ENCODE peak calls at places on chromosomes 2 and 18, in four cellular contexts. U, H, Z and W are unnamed samples. For H3K36me3, the result is how much of the 10 kb centered on the place peaks cover.

GRCh38 chr2:74895031-74895425 is 61.1 kb downstream of the HK2 start:
- DNase-seq in U (no peak), H (no peak), Z (no peak), W (no peak)

GRCh38 chr2:222298311-222299150 is at the start of gene PAX3:
- DNase-seq in U (no peak), H (no peak), Z (no peak), W (no peak)

GRCh38 chr2:36753706-36754221 is 57.3 kb downstream of the VIT start:
- DNase-seq in U (no peak), H (no peak), Z (no peak), W (no peak)

GRCh38 chr18:46336278-46337205 is 232.4 kb downstream of the HAUS1 start:
- DNase-seq in U (no peak), H (no peak), Z (peak), W (peak)

GRCh38 chr2:234842753-234843152 is 109.1 kb upstream of the SH3BP4 start:
- DNase-seq in U (no peak), H (no peak), Z (no peak), W (no peak)

GRCh38 chr2:171087547-171087946 is 73.1 kb downstream of the TLK1 start:
- DNase-seq in U (no peak), H (no peak), Z (no peak), W (no peak)

GRCh38 chr2:46269545-46270273 is 27.5 kb upstream of the EPAS1 start:
- DNase-seq in U (peak), H (no peak), Z (no peak), W (no peak)

GRCh38 chr2:95356821-95357700 is 45.4 kb upstream of the FAHD2A start:
- DNase-seq in U (no peak), H (no peak), Z (peak), W (no peak)

GRCh38 chr2:108958002-108958401 is 31.0 kb downstream of the EDAR start:
- DNase-seq in U (no peak), H (no peak), Z (no peak), W (no peak)

GRCh38 chr2:86383844-86384243 is 46.4 kb upstream of the REEP1 start:
- DNase-seq in U (no peak), H (no peak), Z (no peak), W (no peak)

GRCh38 chr18:58514773-58515172 is 114.1 kb downstream of the ALPK2 start:
- DNase-seq in U (no peak), H (no peak), Z (no peak), W (no peak)

GRCh38 chr2:197894751-197895274 is 90.4 kb downstream of the PLCL1 start:
- DNase-seq in U (no peak), H (no peak), Z (no peak), W (no peak)

GRCh38 chr2:17518212-17519154 is at the start of gene RAD51AP2:
- DNase-seq in U (peak), H (peak), Z (peak), W (peak)

GRCh38 chr2:161946489-161947107 is 127.4 kb downstream of the DPP4 start:
- DNase-seq in U (no peak), H (no peak), Z (no peak), W (no peak)

GRCh38 chr2:11177871-11178598 is 22.8 kb downstream of the SLC66A3 start:
- DNase-seq in U (no peak), H (no peak), Z (no peak), W (no peak)

GRCh38 chr2:240619506-240620148 is 5.7 kb upstream of the GPR35 start:
- DNase-seq in U (no peak), H (no peak), Z (peak), W (no peak)

GRCh38 chr2:27833931-27834330 is 56.3 kb downstream of the RBKS start:
- DNase-seq in U (no peak), H (no peak), Z (no peak), W (no peak)

GRCh38 chr2:150491943-150492342 is 4.5 kb upstream of the RND3 start:
- DNase-seq in U (no peak), H (no peak), Z (no peak), W (no peak)

GRCh38 chr18:38575023-38575422 is 1009.4 kb upstream of the CELF4 start:
- DNase-seq in U (no peak), H (no peak), Z (no peak), W (no peak)

GRCh38 chr18:67232406-67232805 is 284.1 kb downstream of the DSEL start:
- DNase-seq in U (no peak), H (no peak), Z (no peak), W (no peak)

GRCh38 chr2:68643011-68643873 is at the start of gene PROKR1:
- DNase-seq in U (peak), H (no peak), Z (no peak), W (peak)

GRCh38 chr2:64748561-64748960 is 94.8 kb upstream of the SERTAD2 start:
- DNase-seq in U (no peak), H (no peak), Z (no peak), W (no peak)

GRCh38 chr18:35470440-35470839 is 27.3 kb downstream of the INO80C start:
- DNase-seq in U (no peak), H (no peak), Z (no peak), W (peak)

GRCh38 chr2:62056341-62056740 is 139.6 kb upstream of the B3GNT2 start:
- DNase-seq in U (no peak), H (no peak), Z (no peak), W (no peak)

GRCh38 chr18:34650121-34650545 is 60.0 kb upstream of the DTNA start:
- DNase-seq in U (peak), H (no peak), Z (no peak), W (peak)

GRCh38 chr2:205734436-205734835 is 52.1 kb downstream of the NRP2 start:
- DNase-seq in U (peak), H (no peak), Z (peak), W (peak)

GRCh38 chr2:155714983-155715382 is 617.5 kb downstream of the NR4A2 start:
- DNase-seq in U (no peak), H (no peak), Z (no peak), W (no peak)

GRCh38 chr2:69177063-69177771 is 164.2 kb downstream of the ANTXR1 start:
- DNase-seq in U (peak), H (peak), Z (peak), W (no peak)

GRCh38 chr2:66472225-66472843 is 37.4 kb downstream of the MEIS1 start:
- DNase-seq in U (no peak), H (no peak), Z (no peak), W (no peak)

DNA sequence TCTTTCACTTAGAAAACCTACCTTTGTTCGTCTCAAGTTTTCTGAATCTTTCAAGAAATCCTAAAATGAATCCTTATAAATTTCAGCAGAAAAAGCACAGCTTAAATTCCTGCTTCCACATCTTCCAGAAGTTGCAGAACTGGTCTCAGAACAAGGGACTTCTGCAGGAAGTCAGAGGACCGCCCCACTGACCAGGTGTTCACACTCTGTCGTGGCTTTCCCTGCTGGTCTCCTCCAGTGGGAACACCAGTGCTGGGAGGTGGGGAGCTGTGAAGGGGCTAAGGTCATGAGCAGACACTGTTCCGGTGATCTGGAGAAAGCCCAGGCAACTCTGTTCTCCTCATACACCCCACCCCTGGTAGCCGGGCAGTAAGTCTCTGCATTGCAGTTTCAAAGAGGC is 3.5 kb downstream of the FAM110C start:
- DNase-seq in U (peak), H (no peak), Z (no peak), W (peak)
- H3K4me3 ChIP-seq in U (no peak), H (no peak), Z (no peak), W (no peak)

GRCh38 chr2:187922841-187923240 is 368.6 kb upstream of the TFPI start:
- DNase-seq in U (no peak), H (no peak), Z (no peak), W (no peak)

GRCh38 chr2:187918996-187919821 is 365.0 kb upstream of the TFPI start:
- DNase-seq in U (peak), H (no peak), Z (no peak), W (no peak)

GRCh38 chr2:187916799-187917198 is 362.6 kb upstream of the TFPI start:
- DNase-seq in U (no peak), H (no peak), Z (no peak), W (no peak)

GRCh38 chr2:187917535-187917934 is 363.3 kb upstream of the TFPI start:
- DNase-seq in U (no peak), H (no peak), Z (no peak), W (no peak)

DNA sequence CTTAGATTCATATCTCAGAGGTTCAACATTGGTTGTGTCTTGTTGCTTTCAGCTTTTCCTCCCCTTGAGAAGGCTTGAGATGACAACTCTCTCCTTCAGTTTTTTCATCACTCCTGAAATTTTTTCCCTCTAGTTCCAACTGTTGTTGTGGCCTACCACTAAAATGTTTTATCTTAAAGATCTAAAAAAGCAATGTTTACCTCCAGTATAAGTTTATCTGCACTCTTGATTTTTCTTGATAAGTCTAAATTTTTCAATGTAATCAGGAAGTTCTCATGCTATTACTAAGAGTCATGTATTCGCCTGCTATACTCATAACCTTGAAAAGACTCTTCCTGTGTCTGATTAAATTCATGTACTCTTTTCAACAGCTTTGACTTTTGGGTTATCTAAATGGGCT is 366.3 kb upstream of the TFPI start:
- DNase-seq in U (no peak), H (no peak), Z (no peak), W (no peak)
- TF ChIP-seq POLR2A in U (no peak), H (no peak), Z (no peak), W (no peak)

GRCh38 chr18:62975785-62976184 is 260.4 kb downstream of the PHLPP1 start:
- DNase-seq in U (no peak), H (no peak), Z (no peak), W (no peak)
- H3K36me3 ChIP-seq in U (under half), H (under half), Z (under half), W (under half)

DNA sequence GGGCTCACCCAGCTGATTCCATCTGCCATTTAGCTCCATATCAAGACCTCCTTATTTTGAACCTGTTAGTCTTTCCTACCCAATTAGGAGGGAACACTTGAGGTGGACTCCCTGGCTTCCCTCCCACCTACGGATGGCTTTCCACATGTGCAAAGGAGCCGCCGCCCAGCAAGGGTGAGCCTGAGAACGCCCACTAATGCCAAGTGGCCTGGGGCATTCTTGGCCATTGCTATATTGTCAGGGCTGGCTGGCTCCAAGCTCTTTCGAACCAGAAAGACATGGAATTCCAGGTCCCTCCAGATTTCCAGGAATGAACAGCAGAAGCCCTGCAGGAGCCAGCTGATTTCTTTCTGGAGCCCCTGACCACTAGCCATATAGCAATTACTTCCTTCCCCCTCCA is 196.2 kb downstream of the SMAD7 start:
- DNase-seq in U (no peak), H (no peak), Z (no peak), W (no peak)
- H3K4me3 ChIP-seq in U (no peak), H (no peak), Z (no peak), W (no peak)

GRCh38 chr18:59643740-59644139 is 53.5 kb downstream of the CCBE1 start:
- DNase-seq in U (no peak), H (no peak), Z (no peak), W (no peak)
- TF ChIP-seq POLR2A in U (no peak), H (no peak), Z (no peak), W (no peak)

GRCh38 chr2:101706819-101707177 is 9.3 kb downstream of the MAP4K4 start:
- DNase-seq in U (no peak), H (no peak), Z (no peak), W (no peak)
- H3K36me3 ChIP-seq in U (under half), H (under half), Z (under half), W (under half)

GRCh38 chr18:74994502-74995403 is 214.2 kb downstream of the PTGR3 start:
- DNase-seq in U (no peak), H (no peak), Z (no peak), W (no peak)
- H3K4me3 ChIP-seq in U (no peak), H (no peak), Z (no peak), W (no peak)

GRCh38 chr2:88614497-88615157 is 12.6 kb downstream of the EIF2AK3 start:
- DNase-seq in U (no peak), H (no peak), Z (no peak), W (no peak)
- TF ChIP-seq POLR2A in U (no peak), H (no peak), Z (no peak), W (no peak)